ENCODE peak calls at places on chromosome 20, in five cellular contexts. A is right atrium auricular region, N is pancreas, I is WERI-Rb-1, Y is Panc1. D is an unnamed sample.

GRCh38 chr20:61560361-61560853 is 308.3 kb downstream of the CDH4 start:
- DNase-seq in A (no peak), N (no peak), I (peak), Y (no peak), D (no peak)

GRCh38 chr20:22833851-22834250 is 201.3 kb upstream of the SSTR4 start:
- DNase-seq in A (no peak), N (no peak), I (no peak), Y (no peak), D (no peak)

GRCh38 chr20:584375-585301 is 25.5 kb downstream of the TCF15 start:
- DNase-seq in A (no peak), N (no peak), I (no peak), Y (no peak), D (no peak)

GRCh38 chr20:34888468-34888867 is 12.1 kb downstream of the ACSS2 start:
- DNase-seq in A (no peak), N (no peak), I (no peak), Y (no peak), D (no peak)

GRCh38 chr20:57686931-57687652 is 22.7 kb downstream of the PMEPA1 start:
- DNase-seq in A (no peak), N (no peak), I (no peak), Y (no peak), D (no peak)

GRCh38 chr20:2023151-2023550 is 29.3 kb upstream of the PDYN start:
- DNase-seq in A (no peak), N (no peak), I (no peak), Y (no peak), D (no peak)

GRCh38 chr20:63086421-63087235 is 79.9 kb upstream of the BHLHE23 start:
- DNase-seq in A (no peak), N (peak), I (peak), Y (no peak), D (peak)

GRCh38 chr20:40651121-40651520 is 37.9 kb downstream of the MAFB start:
- DNase-seq in A (no peak), N (no peak), I (no peak), Y (no peak), D (no peak)

GRCh38 chr20:21514553-21515251 is 838 bp upstream of the NKX2-2 start:
- DNase-seq in A (no peak), N (no peak), I (no peak), Y (no peak), D (no peak)

GRCh38 chr20:45282700-45283528 is 23.7 kb upstream of the RBPJL start:
- DNase-seq in A (no peak), N (no peak), I (no peak), Y (no peak), D (no peak)

GRCh38 chr20:13922241-13922640 is 68.2 kb downstream of the SEL1L2 start:
- DNase-seq in A (no peak), N (no peak), I (no peak), Y (no peak), D (no peak)

GRCh38 chr20:17614176-17614811 is 44.4 kb downstream of the DSTN start:
- DNase-seq in A (peak), N (peak), I (no peak), Y (no peak), D (peak)

GRCh38 chr20:62643521-62644043 is 1.3 kb downstream of the SLCO4A1 start:
- DNase-seq in A (no peak), N (no peak), I (no peak), Y (no peak), D (no peak)

GRCh38 chr20:58011106-58011946 is 217.1 kb downstream of the ANKRD60 start:
- DNase-seq in A (no peak), N (no peak), I (no peak), Y (no peak), D (no peak)

GRCh38 chr20:13990465-13990864 is at the start of gene SEL1L2:
- DNase-seq in A (no peak), N (no peak), I (peak), Y (no peak), D (no peak)

GRCh38 chr20:59873409-59873808 is 60.0 kb downstream of the SYCP2 start:
- DNase-seq in A (no peak), N (no peak), I (no peak), Y (no peak), D (no peak)

GRCh38 chr20:13777171-13777601 is 7.5 kb downstream of the ESF1 start:
- DNase-seq in A (no peak), N (no peak), I (no peak), Y (no peak), D (no peak)

GRCh38 chr20:61767776-61768494 is 297.7 kb downstream of the TAF4 start:
- DNase-seq in A (no peak), N (no peak), I (no peak), Y (no peak), D (no peak)

GRCh38 chr20:37378785-37379598 is 33.1 kb downstream of the SRC start:
- DNase-seq in A (no peak), N (peak), I (no peak), Y (no peak), D (peak)

GRCh38 chr20:58254890-58255289 is 26.4 kb upstream of the ANKRD60 start:
- DNase-seq in A (no peak), N (no peak), I (no peak), Y (no peak), D (no peak)

GRCh38 chr20:22775671-22776139 is 191.3 kb upstream of the FOXA2 start:
- DNase-seq in A (no peak), N (no peak), I (no peak), Y (no peak), D (no peak)

GRCh38 chr20:44961868-44962267 is 1.7 kb upstream of the TOMM34 start:
- DNase-seq in A (no peak), N (no peak), I (no peak), Y (no peak), D (no peak)

DNA sequence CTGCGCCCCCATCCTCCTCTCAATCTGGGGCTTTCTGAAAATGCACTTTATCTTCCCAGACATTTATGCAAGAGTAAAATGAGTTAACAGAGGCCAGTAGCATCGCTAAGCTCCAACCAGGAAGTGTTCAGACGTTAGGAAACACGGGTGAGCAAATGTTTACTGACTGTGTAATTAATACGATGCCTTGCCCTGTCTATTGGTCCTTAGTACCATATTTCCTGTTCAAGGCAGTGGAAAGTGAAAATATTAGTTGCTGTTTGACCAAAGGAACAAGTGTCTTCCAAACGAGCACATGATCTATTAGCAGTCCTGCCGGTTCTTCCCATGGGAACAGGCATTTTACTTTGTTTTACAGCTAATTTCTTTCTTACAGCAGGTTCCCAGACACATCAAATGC is 311.1 kb upstream of the JAG1 start:
- DNase-seq in A (no peak), N (no peak), I (no peak), Y (no peak), D (no peak)
- H3K27ac ChIP-seq in A (no peak), N (peak), I (no peak), Y (no peak), D (no peak)

GRCh38 chr20:38471987-38472512 is 593 bp upstream of the RALGAPB start:
- DNase-seq in A (no peak), N (no peak), I (no peak), Y (no peak), D (no peak)

GRCh38 chr20:38471245-38471644 is 1.4 kb upstream of the RALGAPB start:
- DNase-seq in A (no peak), N (no peak), I (no peak), Y (no peak), D (no peak)

GRCh38 chr20:38472513-38473352 is at the start of gene RALGAPB:
- DNase-seq in A (peak), N (peak), I (peak), Y (peak), D (peak)

GRCh38 chr20:38477747-38478146 is 5.1 kb downstream of the RALGAPB start:
- DNase-seq in A (no peak), N (no peak), I (no peak), Y (no peak), D (no peak)

DNA sequence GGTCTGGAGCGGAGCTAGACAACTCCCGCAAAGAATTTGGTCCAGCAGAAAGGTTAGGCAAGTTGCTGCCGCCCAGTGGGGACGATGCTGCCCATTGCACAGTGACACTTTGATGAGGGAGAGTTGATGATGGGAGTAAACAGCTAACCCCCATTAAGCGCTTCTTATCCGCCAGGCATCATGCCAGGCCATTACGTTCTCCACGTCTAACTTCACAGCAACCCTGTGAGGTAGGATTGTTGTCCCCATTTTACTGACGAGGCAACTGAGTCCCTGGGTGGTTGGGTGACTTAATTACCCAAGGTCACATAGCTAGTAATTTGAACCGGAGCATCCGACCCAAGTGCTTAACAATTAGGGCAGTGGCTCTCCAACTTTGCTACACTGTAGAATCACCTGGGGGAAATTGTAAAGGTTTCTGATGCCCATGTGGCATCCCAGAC is 731 bp downstream of the RALGAPB start:
- DNase-seq in A (no peak), N (no peak), I (no peak), Y (no peak), D (no peak)
- H3K27ac ChIP-seq in A (peak), N (peak), I (peak), Y (peak), D (peak)

DNA sequence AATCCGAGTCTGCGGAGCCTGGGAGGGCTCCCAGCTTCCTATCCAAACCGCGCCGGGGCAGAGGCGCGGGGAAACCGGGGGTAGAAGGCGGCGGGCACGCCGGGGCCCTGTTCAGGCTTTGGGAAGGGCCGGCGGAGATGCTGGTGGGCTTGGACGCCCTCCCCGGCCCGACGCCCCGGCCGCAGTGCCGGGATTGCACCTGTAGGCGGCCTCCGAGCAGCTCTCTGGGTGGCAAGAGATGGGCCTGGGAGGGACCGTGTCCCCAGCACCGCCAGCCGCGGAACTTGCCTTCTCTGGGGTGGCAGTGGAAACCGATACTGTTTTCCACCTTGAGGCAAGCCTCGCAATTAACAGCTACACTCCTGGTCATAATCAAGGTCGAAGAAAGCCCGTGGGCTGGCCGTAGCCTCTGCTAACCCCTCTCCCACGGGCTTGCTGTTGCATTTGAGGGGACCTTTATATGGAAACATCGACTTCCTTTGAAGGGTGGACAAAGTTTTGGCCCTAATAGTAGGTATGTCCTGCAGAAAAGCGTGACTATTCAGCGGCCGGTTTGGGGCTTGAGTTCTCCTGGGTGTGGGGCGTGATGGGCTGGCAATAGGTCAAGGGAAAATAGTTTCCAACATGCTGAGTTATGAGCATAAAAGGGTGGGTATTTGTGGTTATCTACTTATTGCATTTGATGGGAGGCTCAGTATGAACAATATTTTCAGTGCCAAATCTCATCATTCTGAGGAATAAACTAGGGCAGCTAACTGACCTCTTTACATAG is 1.1 kb upstream of the JAG1 start:
- DNase-seq in A (peak), N (peak), I (peak), Y (no peak), D (peak)
- H3K27ac ChIP-seq in A (peak), N (peak), I (peak), Y (peak), D (peak)

GRCh38 chr20:24825591-24825990 is 123.5 kb upstream of the CST7 start:
- DNase-seq in A (no peak), N (peak), I (no peak), Y (no peak), D (peak)

GRCh38 chr20:24829649-24830370 is 119.3 kb upstream of the CST7 start:
- DNase-seq in A (no peak), N (peak), I (no peak), Y (no peak), D (no peak)

GRCh38 chr20:24828992-24829648 is 119.9 kb upstream of the CST7 start:
- DNase-seq in A (peak), N (no peak), I (no peak), Y (no peak), D (no peak)

GRCh38 chr20:24830649-24831048 is 118.4 kb upstream of the CST7 start:
- DNase-seq in A (peak), N (no peak), I (no peak), Y (no peak), D (no peak)

DNA sequence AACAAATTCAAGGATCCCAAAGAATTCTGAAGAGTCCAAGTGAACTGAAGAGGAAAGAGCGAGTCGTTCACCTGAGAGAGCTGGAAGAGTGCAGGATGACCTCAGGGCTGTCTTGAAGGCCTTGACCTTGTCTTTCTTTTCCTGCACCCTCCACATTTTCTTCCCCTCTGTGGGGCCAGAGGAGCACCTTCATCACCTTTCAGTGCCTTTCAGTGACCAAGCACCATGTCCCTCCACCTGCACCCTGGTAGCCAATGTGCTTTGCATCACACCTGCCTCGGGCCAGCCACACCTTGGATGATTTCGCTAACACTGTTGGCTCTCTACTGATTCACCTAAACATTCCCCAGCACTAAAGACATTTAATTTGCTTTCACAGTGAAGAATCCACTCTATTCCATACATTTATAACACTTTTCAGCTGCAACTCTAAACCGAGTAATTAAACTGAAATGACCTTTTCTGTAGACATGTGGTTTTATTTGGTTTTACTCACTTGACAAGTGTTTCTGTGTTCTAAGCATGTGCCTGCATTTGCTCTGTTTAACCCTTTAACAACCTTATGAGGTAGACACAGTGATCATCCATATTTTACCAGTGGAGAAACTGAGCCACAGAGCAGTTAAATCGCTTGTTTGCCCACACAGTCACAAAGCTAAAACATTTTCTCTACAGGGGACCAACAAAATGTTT is 121.3 kb upstream of the CST7 start:
- DNase-seq in A (no peak), N (no peak), I (no peak), Y (no peak), D (no peak)
- H3K27ac ChIP-seq in A (no peak), N (no peak), I (no peak), Y (no peak), D (no peak)

DNA sequence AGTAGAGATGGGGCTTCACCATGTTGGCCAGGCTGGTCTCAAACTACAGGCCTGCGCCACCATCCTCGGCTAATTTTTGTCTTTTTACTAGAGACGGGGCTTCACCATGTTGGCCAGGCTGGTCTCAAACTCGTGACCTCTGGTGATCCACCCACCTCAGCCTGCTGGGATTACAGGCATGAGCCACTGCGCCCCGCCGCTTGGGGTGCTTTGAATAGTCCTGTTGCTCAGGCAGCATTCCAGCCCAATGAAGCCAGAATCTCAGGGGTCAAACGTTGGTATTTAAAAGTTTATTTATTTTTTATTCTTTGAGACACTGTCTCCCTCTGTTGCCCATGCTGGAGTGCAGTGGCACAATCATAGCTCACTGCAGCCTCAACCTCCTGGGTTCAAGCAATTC is 11.3 kb downstream of the MOCS3 start:
- DNase-seq in A (peak), N (no peak), I (no peak), Y (no peak), D (no peak)
- H3K27ac ChIP-seq in A (no peak), N (no peak), I (no peak), Y (no peak), D (no peak)

GRCh38 chr20:48826883-48827771 is 672 bp downstream of the PREX1 start:
- DNase-seq in A (no peak), N (peak), I (peak), Y (no peak), D (peak)
- H3K27ac ChIP-seq in A (peak), N (peak), I (peak), Y (peak), D (peak)

DNA sequence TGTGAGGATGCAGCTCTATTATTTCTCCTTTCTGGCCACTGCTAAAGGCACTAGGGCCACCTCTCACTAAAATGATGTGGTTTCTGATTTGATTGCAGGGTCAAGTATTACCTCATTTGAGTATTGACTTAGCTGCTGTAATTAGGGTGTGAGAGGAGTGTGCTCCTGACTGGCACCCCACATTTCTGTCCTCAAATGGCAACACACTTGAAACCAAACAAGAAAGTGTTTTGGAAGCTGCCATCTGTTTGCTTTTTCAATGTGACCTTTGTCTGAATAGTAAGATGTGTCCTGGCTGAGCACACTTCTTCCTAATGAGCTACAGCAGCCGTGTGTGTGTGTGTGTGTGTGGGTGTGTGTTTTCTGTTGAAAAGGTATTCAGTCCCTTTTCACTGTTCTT is 62.8 kb upstream of the SCP2D1 start:
- DNase-seq in A (no peak), N (no peak), I (no peak), Y (no peak), D (no peak)
- H3K27ac ChIP-seq in A (no peak), N (no peak), I (no peak), Y (no peak), D (no peak)

DNA sequence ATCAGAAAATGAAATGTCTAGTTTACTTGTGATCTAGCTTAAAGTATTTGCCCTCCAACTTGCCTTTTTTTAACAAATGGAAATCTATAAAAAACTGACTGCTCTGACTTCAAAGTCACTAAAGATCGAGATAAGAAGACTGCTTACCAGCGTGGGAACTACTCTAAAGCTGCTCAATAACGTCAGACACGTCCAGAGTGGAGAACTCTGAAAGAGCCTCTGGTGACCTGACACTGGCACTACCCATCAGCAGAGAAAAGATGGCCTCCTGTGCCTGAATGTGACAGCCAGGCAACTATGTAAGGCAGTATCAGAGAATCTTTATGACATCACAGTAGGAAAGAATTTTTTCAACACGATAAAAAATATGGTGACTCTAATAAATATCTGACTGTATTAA is 202.1 kb upstream of the SHLD1 start:
- DNase-seq in A (no peak), N (no peak), I (no peak), Y (no peak), D (no peak)
- H3K27ac ChIP-seq in A (no peak), N (no peak), I (no peak), Y (no peak), D (no peak)

GRCh38 chr20:33407796-33408195 is 6.5 kb upstream of the CDK5RAP1 start:
- DNase-seq in A (no peak), N (no peak), I (no peak), Y (no peak), D (no peak)
- H3K27ac ChIP-seq in A (no peak), N (no peak), I (no peak), Y (no peak), D (no peak)

D was measured in upper lobe of right lung.